ENCODE peak calls at places on chromosomes 7 and 10, in seven cellular contexts. U is body of pancreas, W is PC-3, D is brain microvascular endothelial cell, M is cardiac muscle cell, P is MM.1S, Y is neural progenitor cell. R is an unnamed sample.

GRCh38 chr10:91432175-91432574 is 22.0 kb downstream of the HECTD2 start:
- DNase-seq in U (no peak), W (no peak), D (no peak), M (no peak), P (no peak), Y (no peak), R (no peak)

GRCh38 chr10:12351447-12351846 is 2.1 kb downstream of the CAMK1D start:
- DNase-seq in U (no peak), W (no peak), D (no peak), M (no peak), P (no peak), Y (no peak), R (no peak)

GRCh38 chr7:73896454-73896853 is 35.5 kb downstream of the TMEM270 start:
- DNase-seq in U (no peak), W (peak), D (no peak), M (no peak), P (no peak), Y (no peak), R (no peak)

GRCh38 chr10:116490028-116490662 is 55.6 kb upstream of the PNLIP start:
- DNase-seq in U (no peak), W (peak), D (peak), M (peak), P (peak), Y (peak), R (peak)

GRCh38 chr10:29849434-29849833 is 210.0 kb downstream of the JCAD start:
- DNase-seq in U (no peak), W (peak), D (peak), M (peak), P (no peak), Y (no peak), R (peak)

GRCh38 chr10:72228318-72228751 is 12.3 kb upstream of the ASCC1 start:
- DNase-seq in U (no peak), W (no peak), D (no peak), M (no peak), P (no peak), Y (no peak), R (no peak)

GRCh38 chr7:50393547-50394252 is 56.5 kb downstream of the FIGNL1 start:
- DNase-seq in U (no peak), W (no peak), D (no peak), M (no peak), P (peak), Y (no peak), R (no peak)

GRCh38 chr10:63365976-63366765 is 99.6 kb downstream of the JMJD1C start:
- DNase-seq in U (no peak), W (peak), D (no peak), M (no peak), P (no peak), Y (peak), R (no peak)

GRCh38 chr7:102220229-102220850 is 66.3 kb upstream of the SH2B2 start:
- DNase-seq in U (no peak), W (no peak), D (no peak), M (no peak), P (no peak), Y (peak), R (peak)

GRCh38 chr7:108149908-108150307 is 19.7 kb upstream of the LAMB4 start:
- DNase-seq in U (no peak), W (no peak), D (no peak), M (no peak), P (no peak), Y (no peak), R (no peak)

GRCh38 chr7:5526190-5527037 is 102.8 kb upstream of the TNRC18 start:
- DNase-seq in U (peak), W (peak), D (no peak), M (peak), P (peak), Y (peak), R (peak)

GRCh38 chr7:98217623-98218582 is 6.7 kb downstream of the BHLHA15 start:
- DNase-seq in U (peak), W (no peak), D (no peak), M (no peak), P (no peak), Y (peak), R (peak)

GRCh38 chr10:70672165-70672992 is at the start of gene ADAMTS14:
- DNase-seq in U (no peak), W (peak), D (no peak), M (peak), P (peak), Y (peak), R (peak)

GRCh38 chr10:30702860-30703259 is 73.3 kb upstream of the LYZL2 start:
- DNase-seq in U (no peak), W (no peak), D (no peak), M (no peak), P (no peak), Y (no peak), R (no peak)

GRCh38 chr7:27098493-27099223 is 2.9 kb upstream of the HOXA1 start:
- DNase-seq in U (no peak), W (peak), D (no peak), M (no peak), P (no peak), Y (peak), R (no peak)

GRCh38 chr10:127161482-127161881 is 34.9 kb downstream of the INSYN2A start:
- DNase-seq in U (no peak), W (no peak), D (no peak), M (no peak), P (no peak), Y (no peak), R (no peak)

GRCh38 chr10:79982861-79983260 is 34.0 kb upstream of the SFTPD start:
- DNase-seq in U (peak), W (no peak), D (no peak), M (no peak), P (no peak), Y (no peak), R (no peak)

GRCh38 chr10:79982486-79982800 is 33.5 kb upstream of the SFTPD start:
- DNase-seq in U (no peak), W (no peak), D (no peak), M (no peak), P (no peak), Y (no peak), R (no peak)

GRCh38 chr10:79980711-79981110 is 31.8 kb upstream of the SFTPD start:
- DNase-seq in U (no peak), W (no peak), D (no peak), M (no peak), P (no peak), Y (no peak), R (no peak)

GRCh38 chr10:79981356-79981672 is 32.4 kb upstream of the SFTPD start:
- DNase-seq in U (no peak), W (no peak), D (no peak), M (no peak), P (no peak), Y (no peak), R (no peak)

GRCh38 chr10:79981673-79982485 is 33.0 kb upstream of the SFTPD start:
- DNase-seq in U (peak), W (peak), D (no peak), M (peak), P (peak), Y (peak), R (peak)
- TF ChIP-seq CTCF in U (peak), W (peak), D (peak), M (peak), P (peak), Y (no peak), R (peak)

DNA sequence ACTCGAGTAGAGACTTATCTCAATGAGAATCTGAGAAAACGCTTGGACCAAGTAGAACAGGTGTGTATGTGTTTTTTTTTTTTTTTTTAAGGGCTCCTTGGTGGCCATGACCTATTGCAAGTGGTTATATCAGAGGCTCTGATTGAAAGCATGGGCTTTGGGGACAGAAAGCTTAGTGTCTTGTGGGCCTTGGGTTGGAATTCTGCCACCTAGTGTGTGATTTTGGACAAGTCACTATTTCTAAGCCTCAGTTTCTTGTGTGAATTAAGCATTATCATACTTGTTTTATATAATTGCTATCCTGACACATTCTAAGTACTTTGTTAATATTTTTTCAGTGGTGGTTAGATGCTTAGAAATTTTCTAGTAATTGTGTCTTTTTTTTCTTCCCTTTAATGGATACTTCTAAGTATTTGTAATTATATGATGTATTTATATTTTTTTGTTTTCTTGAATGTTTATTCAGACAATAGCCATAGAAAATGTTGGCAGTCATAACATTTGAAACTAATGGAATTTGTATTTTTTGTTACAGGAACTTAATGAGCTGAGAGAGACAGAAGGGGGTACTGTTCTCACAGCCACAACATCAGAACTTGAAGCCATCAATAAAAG is 33.1 kb downstream of the SMC3 start:
- DNase-seq in U (no peak), W (peak), D (peak), M (peak), P (peak), Y (peak), R (peak)
- TF ChIP-seq CTCF in U (peak), W (peak), D (peak), M (peak), P (peak), Y (peak), R (peak)

DNA sequence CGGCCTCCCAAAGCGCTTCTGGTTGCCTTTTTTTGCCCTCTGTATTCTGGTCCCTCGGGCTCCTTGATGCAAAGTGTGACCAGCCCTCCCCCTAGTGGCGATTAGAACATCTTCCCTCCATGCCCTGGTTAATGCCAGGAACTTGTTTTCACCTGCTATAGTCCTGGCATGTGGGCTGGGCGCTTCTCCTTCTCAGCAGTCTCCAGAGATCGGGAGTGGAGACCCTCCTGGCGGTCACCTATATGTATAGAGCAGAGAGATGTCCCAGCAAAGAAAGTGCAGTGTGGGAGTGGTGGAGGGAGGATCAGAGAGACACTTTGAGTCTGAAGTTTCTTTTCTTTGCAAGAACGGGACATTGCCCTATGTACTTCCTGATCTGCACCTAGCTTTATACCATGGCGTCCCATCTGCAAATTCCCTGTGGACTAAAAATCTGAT is 264.1 kb downstream of the OTUD1 start:
- DNase-seq in U (peak), W (peak), D (peak), M (peak), P (peak), Y (peak), R (peak)
- TF ChIP-seq CTCF in U (peak), W (peak), D (peak), M (peak), P (peak), Y (peak), R (peak)

DNA sequence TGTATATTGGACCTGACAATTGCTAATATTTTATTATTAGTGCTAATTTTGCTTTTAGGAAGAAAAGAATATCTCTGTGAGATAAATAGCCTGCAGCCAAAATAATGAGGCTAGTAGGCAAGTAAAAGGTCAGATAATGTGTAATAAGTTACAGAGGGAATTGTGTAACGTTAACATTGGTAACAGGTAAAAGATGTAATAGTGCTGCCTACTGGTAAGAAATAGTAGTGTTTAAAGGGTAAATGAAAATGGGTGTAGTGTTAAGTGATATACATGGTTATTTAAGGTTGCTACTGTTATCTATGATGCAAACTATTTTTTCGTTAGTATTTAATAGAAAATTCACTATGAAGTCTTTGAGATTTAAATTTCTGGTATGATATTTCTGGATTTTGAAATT is 9.2 kb upstream of the FOXP2 start:
- DNase-seq in U (no peak), W (peak), D (no peak), M (peak), P (peak), Y (peak), R (peak)
- TF ChIP-seq CTCF in U (peak), W (peak), D (peak), M (peak), P (peak), Y (peak), R (peak)

DNA sequence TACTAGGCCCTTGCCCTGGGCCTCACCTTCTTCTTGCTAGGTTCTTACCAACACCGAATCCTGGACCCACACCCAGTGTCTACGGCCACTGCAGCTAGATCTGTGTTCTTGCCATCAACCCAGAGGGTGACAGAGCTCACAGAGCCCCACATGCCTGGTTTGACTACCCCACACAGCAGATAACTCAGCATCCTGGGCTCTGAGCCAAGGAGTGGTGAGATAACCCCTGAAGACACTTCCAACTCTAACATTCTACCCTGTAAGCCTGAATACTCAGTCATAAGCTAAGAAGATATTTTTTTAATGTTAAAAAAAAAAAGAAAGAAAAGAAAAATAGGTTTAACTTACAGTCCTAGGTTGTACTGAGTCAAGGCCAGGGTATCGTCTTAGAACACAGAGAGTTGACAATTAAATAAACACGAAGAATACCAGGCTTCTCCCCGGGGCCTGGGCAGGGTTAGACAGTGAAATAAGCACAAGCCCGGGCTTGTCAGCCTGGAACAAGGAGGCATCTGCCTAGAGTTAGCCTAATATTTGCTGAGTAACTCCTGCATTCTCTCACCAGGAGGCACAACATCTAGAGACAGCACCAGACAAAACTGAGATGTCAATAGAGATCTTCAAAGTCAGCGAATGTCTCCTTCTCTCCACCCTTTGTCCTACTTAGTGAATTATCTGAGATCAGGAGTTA is 556.5 kb upstream of the LRRN3 start:
- DNase-seq in U (no peak), W (no peak), D (peak), M (no peak), P (no peak), Y (no peak), R (peak)
- TF ChIP-seq CTCF in U (no peak), W (no peak), D (no peak), M (no peak), P (no peak), Y (no peak), R (peak)

GRCh38 chr10:99438890-99439289 is 8.5 kb upstream of the GOT1 start:
- DNase-seq in U (no peak), W (no peak), D (no peak), M (no peak), P (no peak), Y (no peak), R (no peak)

GRCh38 chr10:99443483-99443882 is 13.1 kb upstream of the GOT1 start:
- DNase-seq in U (no peak), W (no peak), D (no peak), M (no peak), P (no peak), Y (no peak), R (no peak)

GRCh38 chr10:99444676-99445075 is 14.3 kb upstream of the GOT1 start:
- DNase-seq in U (no peak), W (no peak), D (no peak), M (no peak), P (no peak), Y (no peak), R (no peak)

DNA sequence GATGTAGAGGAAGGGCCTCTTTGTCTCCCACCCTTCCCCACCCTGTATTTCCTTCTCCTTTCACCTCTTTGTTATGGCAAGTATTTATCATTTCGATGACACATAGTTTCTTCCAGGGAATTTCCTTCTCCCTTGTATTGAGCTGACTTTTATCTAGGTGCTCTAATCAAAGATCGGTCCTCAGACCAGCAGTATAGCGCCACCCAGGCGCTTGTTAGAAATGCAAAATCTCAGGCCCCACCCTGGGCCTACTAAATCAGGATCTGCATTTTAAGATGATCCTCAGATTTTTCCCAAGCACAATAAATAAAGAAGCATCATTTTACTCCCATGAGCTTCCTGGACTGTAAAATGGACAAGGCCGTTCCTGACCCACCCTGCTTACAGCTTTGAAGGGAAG is 12.0 kb upstream of the GOT1 start:
- DNase-seq in U (no peak), W (no peak), D (no peak), M (no peak), P (no peak), Y (no peak), R (no peak)
- TF ChIP-seq CTCF in U (no peak), W (no peak), D (no peak), M (no peak), P (no peak), Y (peak), R (no peak)

GRCh38 chr7:99408347-99409191 is at the start of the genes BUD31 and PDAP1:
- DNase-seq in U (peak), W (peak), D (peak), M (peak), P (peak), Y (peak), R (peak)
- TF ChIP-seq CTCF in U (peak), W (no peak), D (no peak), M (no peak), P (no peak), Y (peak), R (no peak)

DNA sequence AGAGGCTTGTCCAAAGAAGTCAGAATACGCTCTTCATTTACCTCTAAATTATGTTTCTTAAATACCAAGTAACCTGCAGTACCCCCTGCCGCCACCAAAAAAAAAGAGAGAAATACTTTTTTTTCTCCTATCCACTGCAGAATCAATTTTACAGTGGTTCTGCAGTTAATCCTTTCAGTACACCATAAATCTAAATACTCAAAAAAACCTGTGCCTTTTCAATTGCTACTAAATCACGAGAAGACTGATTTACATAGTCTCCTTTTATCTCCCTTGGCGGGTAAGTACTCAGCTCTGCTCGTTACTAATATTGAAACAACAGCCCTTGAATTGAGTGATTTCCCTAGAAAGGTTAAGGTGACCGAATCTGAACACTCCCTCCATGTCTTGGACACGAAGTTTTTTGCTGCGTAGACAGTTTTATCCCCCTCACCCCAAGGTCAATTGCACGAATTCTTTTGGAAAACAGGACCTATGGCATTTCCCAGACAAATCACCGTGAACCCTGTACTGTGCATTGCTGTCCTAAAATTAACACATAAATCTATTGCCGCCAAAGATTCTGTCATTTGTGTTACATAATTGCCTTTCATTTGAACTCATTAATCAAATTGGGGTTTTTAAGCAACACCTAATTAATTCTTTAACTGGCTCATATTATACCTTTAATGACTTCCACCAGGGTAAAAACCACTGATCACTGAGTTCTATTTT is 517 bp upstream of the VIM start:
- DNase-seq in U (no peak), W (no peak), D (no peak), M (no peak), P (peak), Y (no peak), R (peak)
- TF ChIP-seq CTCF in U (no peak), W (peak), D (no peak), M (peak), P (peak), Y (peak), R (peak)